ENCODE peak calls at places on chromosome 14, in ten cellular contexts. Q is brain microvascular endothelial cell, H is body of pancreas, F is GM12865, V is trophoblast cell, O is Peyer's patch, U is tibial nerve, D is upper lobe of right lung, B is dorsolateral prefrontal cortex, X is fibroblast of mammary gland. M is an unnamed sample.

GRCh38 chr14:65210827-65211192 is 108.5 kb upstream of the MAX start:
- DNase-seq in Q (no peak), H (no peak), F (no peak), V (no peak), O (no peak), U (no peak), D (no peak), B (no peak), X (no peak), M (no peak)

GRCh38 chr14:36503771-36504741 is 16.0 kb downstream of the NKX2-1 start:
- DNase-seq in Q (no peak), H (no peak), F (no peak), V (no peak), O (no peak), U (no peak), D (peak), B (no peak), X (no peak), M (no peak)

GRCh38 chr14:36701144-36701543 is 39.5 kb downstream of the PAX9 start:
- DNase-seq in Q (no peak), H (no peak), F (no peak), V (no peak), O (no peak), U (no peak), D (no peak), B (no peak), X (no peak), M (no peak)

GRCh38 chr14:33634631-33635030 is 316.2 kb downstream of the EGLN3 start:
- DNase-seq in Q (peak), H (no peak), F (no peak), V (no peak), O (no peak), U (no peak), D (no peak), B (no peak), X (peak), M (no peak)

GRCh38 chr14:64825498-64825897 is 54.2 kb downstream of the SPTB start:
- DNase-seq in Q (no peak), H (no peak), F (no peak), V (no peak), O (no peak), U (no peak), D (no peak), B (peak), X (no peak), M (no peak)

GRCh38 chr14:56715938-56716337 is 94.3 kb downstream of the OTX2 start:
- DNase-seq in Q (no peak), H (no peak), F (no peak), V (no peak), O (no peak), U (no peak), D (no peak), B (no peak), X (no peak), M (no peak)

GRCh38 chr14:102039157-102039556 is 47.7 kb downstream of the HSP90AA1 start:
- DNase-seq in Q (no peak), H (no peak), F (no peak), V (no peak), O (no peak), U (no peak), D (no peak), B (no peak), X (no peak), M (no peak)

GRCh38 chr14:75247286-75247922 is 31.2 kb upstream of the FOS start:
- DNase-seq in Q (no peak), H (no peak), F (peak), V (no peak), O (no peak), U (no peak), D (no peak), B (no peak), X (no peak), M (no peak)

GRCh38 chr14:20434701-20435453 is 1.1 kb downstream of the KLHL33 start:
- DNase-seq in Q (no peak), H (peak), F (no peak), V (no peak), O (peak), U (peak), D (no peak), B (peak), X (no peak), M (peak)

GRCh38 chr14:37623552-37623951 is 28.1 kb downstream of the TTC6 start:
- DNase-seq in Q (peak), H (no peak), F (no peak), V (no peak), O (no peak), U (no peak), D (no peak), B (no peak), X (peak), M (no peak)

GRCh38 chr14:94040796-94041195 is 14.7 kb downstream of the OTUB2 start:
- DNase-seq in Q (no peak), H (no peak), F (no peak), V (no peak), O (no peak), U (no peak), D (peak), B (no peak), X (no peak), M (no peak)

GRCh38 chr14:68633131-68633991 is 159.5 kb downstream of the ZFP36L1 start:
- DNase-seq in Q (no peak), H (no peak), F (no peak), V (no peak), O (no peak), U (no peak), D (peak), B (peak), X (peak), M (no peak)

GRCh38 chr14:71221119-71221518 is 313.9 kb downstream of the PCNX1 start:
- DNase-seq in Q (no peak), H (no peak), F (no peak), V (no peak), O (no peak), U (no peak), D (no peak), B (no peak), X (no peak), M (no peak)

GRCh38 chr14:69571879-69572633 is 2.6 kb downstream of the CCDC177 start:
- DNase-seq in Q (no peak), H (peak), F (no peak), V (no peak), O (peak), U (no peak), D (no peak), B (no peak), X (no peak), M (no peak)

GRCh38 chr14:35534130-35534883 is at the start of gene INSM2:
- DNase-seq in Q (no peak), H (peak), F (peak), V (peak), O (no peak), U (no peak), D (peak), B (no peak), X (no peak), M (no peak)

GRCh38 chr14:58026967-58027366 is 125.0 kb downstream of the ARMH4 start:
- DNase-seq in Q (no peak), H (no peak), F (no peak), V (no peak), O (no peak), U (no peak), D (no peak), B (no peak), X (no peak), M (no peak)

GRCh38 chr14:99601301-99601945 is 2.6 kb downstream of the CCDC85C start:
- DNase-seq in Q (no peak), H (peak), F (no peak), V (no peak), O (no peak), U (no peak), D (no peak), B (peak), X (peak), M (no peak)

GRCh38 chr14:99602054-99602787 is 1.8 kb downstream of the CCDC85C start:
- DNase-seq in Q (no peak), H (peak), F (no peak), V (peak), O (peak), U (no peak), D (peak), B (no peak), X (no peak), M (no peak)

GRCh38 chr14:99603471-99603933 is 505 bp downstream of the CCDC85C start:
- DNase-seq in Q (no peak), H (peak), F (peak), V (peak), O (peak), U (no peak), D (peak), B (no peak), X (peak), M (no peak)

GRCh38 chr14:99603965-99604765 is at the start of gene CCDC85C:
- DNase-seq in Q (peak), H (peak), F (peak), V (peak), O (peak), U (peak), D (peak), B (peak), X (peak), M (peak)

GRCh38 chr14:99602788-99603415 is 1.1 kb downstream of the CCDC85C start:
- DNase-seq in Q (no peak), H (no peak), F (no peak), V (no peak), O (no peak), U (no peak), D (no peak), B (no peak), X (no peak), M (no peak)
- H3K4me3 ChIP-seq in Q (no peak), H (peak), F (no peak), V (peak), O (peak), U (peak), D (peak), B (peak), X (no peak), M (peak)

GRCh38 chr14:96584199-96584906 is 82.2 kb downstream of the PAPOLA start:
- DNase-seq in Q (no peak), H (peak), F (peak), V (peak), O (no peak), U (no peak), D (peak), B (peak), X (peak), M (no peak)
- H3K4me3 ChIP-seq in Q (no peak), H (no peak), F (no peak), V (no peak), O (no peak), U (no peak), D (no peak), B (no peak), X (no peak), M (no peak)

DNA sequence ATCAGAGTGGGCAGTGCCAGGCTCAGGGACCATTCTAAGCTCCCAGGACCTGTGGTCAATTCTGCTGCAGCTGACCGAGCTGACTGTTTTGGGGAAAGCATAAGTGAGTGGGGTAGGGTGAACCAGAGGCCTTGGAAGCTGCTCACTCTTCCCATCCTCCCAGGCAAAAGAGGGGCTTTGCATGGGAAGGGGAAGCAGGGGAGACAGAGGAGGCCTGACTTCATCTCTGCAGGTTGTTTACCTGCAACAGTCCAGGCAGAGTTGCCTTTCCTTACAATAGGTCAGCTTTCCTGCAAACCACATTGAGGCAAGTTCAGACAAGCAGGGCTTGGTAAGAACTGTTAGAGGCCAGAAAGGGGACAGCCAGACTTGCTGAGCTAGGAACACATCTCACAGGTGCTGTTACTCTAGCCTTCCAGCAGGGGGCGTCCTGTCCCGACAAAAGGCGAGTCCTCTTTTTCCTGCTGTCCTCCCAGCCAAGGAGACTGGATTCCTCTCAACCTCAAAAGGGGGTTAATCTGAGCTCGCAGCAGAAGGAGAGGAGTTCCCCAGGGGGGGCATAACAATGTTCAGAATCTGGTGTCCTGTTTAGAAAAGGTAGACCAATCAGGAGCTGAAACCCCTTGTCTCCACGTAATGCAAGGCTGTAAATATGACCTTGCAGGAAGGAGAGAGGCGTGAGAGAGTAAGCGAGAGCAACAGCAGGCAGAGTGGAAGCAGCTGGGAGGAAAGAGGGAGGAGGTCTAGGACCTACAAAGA is 4.3 kb upstream of the DHRS2 start:
- DNase-seq in Q (peak), H (peak), F (peak), V (peak), O (peak), U (peak), D (peak), B (peak), X (peak), M (no peak)
- H3K4me3 ChIP-seq in Q (no peak), H (no peak), F (no peak), V (no peak), O (peak), U (no peak), D (peak), B (no peak), X (no peak), M (peak)

GRCh38 chr14:91061309-91061887 is 957 bp upstream of the RPS6KA5 start:
- DNase-seq in Q (no peak), H (no peak), F (no peak), V (no peak), O (no peak), U (no peak), D (no peak), B (no peak), X (no peak), M (no peak)

GRCh38 chr14:91065266-91065665 is 4.8 kb upstream of the RPS6KA5 start:
- DNase-seq in Q (no peak), H (no peak), F (no peak), V (no peak), O (no peak), U (no peak), D (no peak), B (no peak), X (peak), M (no peak)

GRCh38 chr14:91060472-91061308 is at the start of gene RPS6KA5:
- DNase-seq in Q (peak), H (peak), F (peak), V (peak), O (peak), U (peak), D (peak), B (peak), X (peak), M (peak)

GRCh38 chr14:91063119-91063518 is 2.7 kb upstream of the RPS6KA5 start:
- DNase-seq in Q (no peak), H (no peak), F (peak), V (no peak), O (no peak), U (no peak), D (no peak), B (no peak), X (peak), M (no peak)

DNA sequence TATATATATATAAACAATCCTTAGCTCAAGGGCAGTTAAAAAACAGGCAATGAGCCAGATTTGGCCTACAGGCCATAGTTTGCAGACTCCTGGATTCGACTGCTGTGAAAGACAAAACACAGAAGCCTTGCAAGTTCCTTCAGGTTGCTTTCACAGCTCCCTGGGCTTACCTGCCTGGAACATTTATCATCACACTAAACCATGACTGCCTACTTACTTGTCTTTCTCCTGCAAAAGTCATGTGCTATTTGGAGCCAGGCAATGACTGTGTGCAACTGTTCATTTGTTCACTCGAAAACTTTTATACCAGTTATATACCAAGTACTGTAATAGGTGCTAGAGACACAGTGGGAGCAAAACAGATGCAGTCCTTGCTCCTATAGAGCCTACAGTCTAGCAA is 2.2 kb upstream of the RPS6KA5 start:
- DNase-seq in Q (no peak), H (no peak), F (peak), V (no peak), O (no peak), U (no peak), D (no peak), B (no peak), X (no peak), M (no peak)
- H3K4me3 ChIP-seq in Q (no peak), H (no peak), F (no peak), V (no peak), O (no peak), U (no peak), D (no peak), B (no peak), X (no peak), M (no peak)

DNA sequence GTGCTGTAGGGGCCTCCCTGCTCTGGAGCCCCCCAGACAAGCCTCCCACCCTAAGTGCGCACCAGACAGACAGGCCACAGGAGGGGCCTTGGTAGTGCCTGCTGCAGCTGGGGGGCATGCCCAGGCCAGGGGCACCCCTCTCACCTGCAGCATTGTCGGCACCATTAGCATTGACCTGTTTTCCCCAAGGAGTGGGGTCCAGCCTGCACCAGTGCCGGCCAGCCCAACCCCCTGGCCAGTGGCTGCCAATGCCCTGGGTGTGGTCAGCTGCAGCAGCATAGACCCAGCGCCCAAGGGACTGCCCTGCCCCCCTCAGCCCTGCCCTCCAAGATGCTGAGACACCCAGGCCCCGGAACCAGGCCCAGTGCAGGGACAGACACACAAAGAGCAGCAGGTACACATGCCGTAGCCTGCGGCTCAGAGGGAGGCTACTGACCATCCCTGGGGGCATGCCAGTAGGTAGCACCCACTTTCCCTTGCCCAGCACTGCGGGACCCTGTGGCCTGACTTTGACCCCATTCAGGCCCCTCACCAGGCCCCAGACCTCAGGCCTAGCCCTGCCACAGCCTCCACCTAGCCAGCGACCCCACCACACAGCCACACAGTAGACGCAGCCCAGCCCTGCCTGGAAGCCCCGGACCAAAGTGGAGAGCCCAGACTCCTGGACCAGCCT is 1.0 kb downstream of the AHNAK2 start:
- DNase-seq in Q (no peak), H (no peak), F (no peak), V (no peak), O (peak), U (no peak), D (peak), B (no peak), X (no peak), M (no peak)
- H3K4me3 ChIP-seq in Q (peak), H (no peak), F (no peak), V (no peak), O (peak), U (peak), D (peak), B (peak), X (peak), M (peak)

GRCh38 chr14:103607822-103608221 is 21.2 kb upstream of the KLC1 start:
- DNase-seq in Q (no peak), H (no peak), F (no peak), V (no peak), O (no peak), U (no peak), D (no peak), B (no peak), X (no peak), M (no peak)
- H3K4me3 ChIP-seq in Q (no peak), H (no peak), F (no peak), V (no peak), O (peak), U (peak), D (peak), B (peak), X (no peak), M (peak)

GRCh38 chr14:51786227-51786626 is 74.2 kb upstream of the GNG2 start:
- DNase-seq in Q (no peak), H (no peak), F (no peak), V (no peak), O (no peak), U (no peak), D (no peak), B (no peak), X (no peak), M (no peak)
- H3K4me3 ChIP-seq in Q (no peak), H (no peak), F (no peak), V (no peak), O (no peak), U (no peak), D (no peak), B (no peak), X (no peak), M (no peak)

GRCh38 chr14:22850944-22851790 is 14.8 kb downstream of the MMP14 start:
- DNase-seq in Q (peak), H (peak), F (peak), V (peak), O (no peak), U (peak), D (peak), B (no peak), X (peak), M (peak)
- H3K4me3 ChIP-seq in Q (peak), H (no peak), F (no peak), V (no peak), O (no peak), U (no peak), D (no peak), B (no peak), X (peak), M (no peak)

GRCh38 chr14:76313303-76313702 is 62.6 kb upstream of the ESRRB start:
- DNase-seq in Q (no peak), H (no peak), F (no peak), V (no peak), O (no peak), U (no peak), D (peak), B (no peak), X (no peak), M (no peak)

GRCh38 chr14:76313861-76314260 is 62.1 kb upstream of the ESRRB start:
- DNase-seq in Q (no peak), H (no peak), F (no peak), V (no peak), O (no peak), U (no peak), D (no peak), B (no peak), X (no peak), M (no peak)

GRCh38 chr14:76311410-76311758 is 64.6 kb upstream of the ESRRB start:
- DNase-seq in Q (no peak), H (no peak), F (peak), V (no peak), O (no peak), U (no peak), D (no peak), B (no peak), X (no peak), M (no peak)

GRCh38 chr14:76314521-76314951 is 61.4 kb upstream of the ESRRB start:
- DNase-seq in Q (no peak), H (no peak), F (no peak), V (no peak), O (no peak), U (no peak), D (peak), B (peak), X (no peak), M (no peak)

GRCh38 chr14:76312821-76313220 is 63.1 kb upstream of the ESRRB start:
- DNase-seq in Q (no peak), H (no peak), F (no peak), V (no peak), O (no peak), U (no peak), D (peak), B (no peak), X (no peak), M (no peak)
- H3K4me3 ChIP-seq in Q (no peak), H (no peak), F (no peak), V (no peak), O (no peak), U (no peak), D (no peak), B (no peak), X (no peak), M (no peak)